ENCODE peak calls at places on chromosomes 7 and 10, in seven cellular contexts. One of them, this sample, is unnamed.

GRCh38 chr7:1670894-1671875 is 1.1 kb downstream of the ELFN1 start:
- DNase-seq in mesenchymal stem cell: no peak
- DNase-seq in H1: no peak
- DNase-seq in mesendoderm: no peak
- DNase-seq in H9: peak
- DNase-seq in IMR-90: no peak
- DNase-seq in neuronal stem cell: no peak
- DNase-seq in this sample: no peak

GRCh38 chr7:56074371-56074791 is 10.3 kb downstream of the SUMF2 start:
- DNase-seq in neuronal stem cell: peak
- DNase-seq in H9: peak
- DNase-seq in H1: peak
- DNase-seq in mesendoderm: peak
- DNase-seq in mesenchymal stem cell: peak
- DNase-seq in IMR-90: peak
- DNase-seq in this sample: peak

GRCh38 chr10:44261710-44262455 is 123.0 kb downstream of the CXCL12 start:
- DNase-seq in neuronal stem cell: no peak
- DNase-seq in H9: no peak
- DNase-seq in H1: no peak
- DNase-seq in mesendoderm: no peak
- DNase-seq in IMR-90: peak
- DNase-seq in mesenchymal stem cell: peak
- DNase-seq in this sample: no peak

GRCh38 chr7:55245271-55245723 is 119.8 kb upstream of the LANCL2 start:
- DNase-seq in H9: no peak
- DNase-seq in neuronal stem cell: no peak
- DNase-seq in mesendoderm: no peak
- DNase-seq in mesenchymal stem cell: peak
- DNase-seq in H1: no peak
- DNase-seq in IMR-90: peak
- DNase-seq in this sample: peak

GRCh38 chr7:44286618-44287487 is 38.5 kb downstream of the CAMK2B start:
- DNase-seq in mesenchymal stem cell: no peak
- DNase-seq in IMR-90: no peak
- DNase-seq in H9: peak
- DNase-seq in mesendoderm: no peak
- DNase-seq in H1: no peak
- DNase-seq in neuronal stem cell: no peak
- DNase-seq in this sample: no peak

GRCh38 chr10:122085423-122085911 is 96.5 kb downstream of the TACC2 start:
- DNase-seq in H1: no peak
- DNase-seq in mesendoderm: no peak
- DNase-seq in neuronal stem cell: no peak
- DNase-seq in IMR-90: no peak
- DNase-seq in H9: no peak
- DNase-seq in mesenchymal stem cell: no peak
- DNase-seq in this sample: no peak

GRCh38 chr10:3668276-3668960 is 116.6 kb downstream of the KLF6 start:
- DNase-seq in H1: peak
- DNase-seq in mesendoderm: peak
- DNase-seq in mesenchymal stem cell: peak
- DNase-seq in H9: peak
- DNase-seq in neuronal stem cell: no peak
- DNase-seq in IMR-90: peak
- DNase-seq in this sample: peak

GRCh38 chr10:129626801-129627434 is 159.9 kb downstream of the MGMT start:
- DNase-seq in IMR-90: peak
- DNase-seq in H1: no peak
- DNase-seq in mesendoderm: no peak
- DNase-seq in mesenchymal stem cell: no peak
- DNase-seq in H9: no peak
- DNase-seq in neuronal stem cell: no peak
- DNase-seq in this sample: no peak

GRCh38 chr7:130963349-130963748 is 229.3 kb upstream of the KLF14 start:
- DNase-seq in H9: no peak
- DNase-seq in neuronal stem cell: no peak
- DNase-seq in H1: no peak
- DNase-seq in mesendoderm: no peak
- DNase-seq in mesenchymal stem cell: no peak
- DNase-seq in IMR-90: no peak
- DNase-seq in this sample: no peak

GRCh38 chr10:126972622-126973414 is 67.6 kb downstream of the DOCK1 start:
- DNase-seq in H9: no peak
- DNase-seq in mesendoderm: peak
- DNase-seq in neuronal stem cell: no peak
- DNase-seq in IMR-90: peak
- DNase-seq in mesenchymal stem cell: peak
- DNase-seq in H1: no peak
- DNase-seq in this sample: peak

GRCh38 chr10:79024716-79025112 is 44.1 kb upstream of the ZMIZ1 start:
- DNase-seq in H9: no peak
- DNase-seq in mesendoderm: peak
- DNase-seq in H1: no peak
- DNase-seq in IMR-90: no peak
- DNase-seq in neuronal stem cell: no peak
- DNase-seq in mesenchymal stem cell: no peak
- DNase-seq in this sample: no peak

GRCh38 chr10:43857206-43857952 is 208.7 kb upstream of the ZNF32 start:
- DNase-seq in IMR-90: peak
- DNase-seq in mesendoderm: no peak
- DNase-seq in neuronal stem cell: no peak
- DNase-seq in H1: no peak
- DNase-seq in mesenchymal stem cell: peak
- DNase-seq in H9: no peak
- DNase-seq in this sample: peak

GRCh38 chr10:18406136-18406535 is 245.3 kb downstream of the NSUN6 start:
- DNase-seq in H9: peak
- DNase-seq in H1: no peak
- DNase-seq in mesenchymal stem cell: no peak
- DNase-seq in neuronal stem cell: no peak
- DNase-seq in IMR-90: no peak
- DNase-seq in mesendoderm: peak
- DNase-seq in this sample: no peak

GRCh38 chr7:46942574-46942973 is 639.3 kb downstream of the TNS3 start:
- DNase-seq in H1: no peak
- DNase-seq in IMR-90: no peak
- DNase-seq in H9: no peak
- DNase-seq in mesendoderm: no peak
- DNase-seq in mesenchymal stem cell: no peak
- DNase-seq in neuronal stem cell: no peak
- DNase-seq in this sample: no peak

GRCh38 chr10:63084690-63085377 is 48.3 kb upstream of the NRBF2 start:
- DNase-seq in mesendoderm: no peak
- DNase-seq in H1: no peak
- DNase-seq in IMR-90: no peak
- DNase-seq in H9: no peak
- DNase-seq in mesenchymal stem cell: no peak
- DNase-seq in neuronal stem cell: no peak
- DNase-seq in this sample: no peak

GRCh38 chr10:67780759-67781538 is 57.0 kb downstream of the DNAJC12 start:
- DNase-seq in IMR-90: no peak
- DNase-seq in mesendoderm: no peak
- DNase-seq in neuronal stem cell: no peak
- DNase-seq in H9: no peak
- DNase-seq in mesenchymal stem cell: no peak
- DNase-seq in H1: no peak
- DNase-seq in this sample: no peak

GRCh38 chr7:35386816-35387429 is 133.0 kb upstream of the TBX20 start:
- DNase-seq in mesendoderm: no peak
- DNase-seq in H9: no peak
- DNase-seq in mesenchymal stem cell: no peak
- DNase-seq in H1: no peak
- DNase-seq in neuronal stem cell: no peak
- DNase-seq in IMR-90: no peak
- DNase-seq in this sample: no peak

GRCh38 chr10:78749898-78750297 is 318.9 kb upstream of the ZMIZ1 start:
- DNase-seq in neuronal stem cell: no peak
- DNase-seq in mesendoderm: no peak
- DNase-seq in H1: no peak
- DNase-seq in mesenchymal stem cell: no peak
- DNase-seq in H9: no peak
- DNase-seq in IMR-90: no peak
- DNase-seq in this sample: no peak

DNA sequence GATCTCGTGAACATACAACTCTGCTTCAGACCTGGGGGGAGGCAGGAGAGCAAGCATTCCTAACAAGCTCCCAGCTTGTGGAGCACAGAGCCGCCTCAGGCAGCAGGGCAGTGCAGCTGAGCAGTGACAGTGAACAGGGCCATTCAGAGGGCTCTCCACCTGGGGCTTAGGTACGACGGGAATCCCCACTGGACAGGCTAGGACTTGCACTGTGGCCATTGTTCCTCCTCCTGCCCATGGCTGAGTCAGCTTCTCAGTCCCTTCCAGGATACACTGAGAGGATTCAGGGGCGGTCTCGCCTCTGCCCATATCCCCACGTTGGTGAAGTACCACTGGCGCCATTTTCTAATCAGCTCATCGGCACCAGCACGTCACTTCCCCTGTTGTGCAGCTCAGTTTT is 71.1 kb downstream of the FIGNL1 start:
- DNase-seq in neuronal stem cell: no peak
- DNase-seq in IMR-90: no peak
- DNase-seq in mesendoderm: peak
- DNase-seq in H1: peak
- DNase-seq in mesenchymal stem cell: no peak
- DNase-seq in H9: peak
- DNase-seq in this sample: peak
- H3K4me2 ChIP-seq in neuronal stem cell: no peak
- H3K4me2 ChIP-seq in IMR-90: no peak
- H3K4me2 ChIP-seq in mesendoderm: no peak
- H3K4me2 ChIP-seq in H1: peak
- H3K4me2 ChIP-seq in mesenchymal stem cell: no peak
- H3K4me2 ChIP-seq in H9: peak
- H3K4me2 ChIP-seq in this sample: peak

DNA sequence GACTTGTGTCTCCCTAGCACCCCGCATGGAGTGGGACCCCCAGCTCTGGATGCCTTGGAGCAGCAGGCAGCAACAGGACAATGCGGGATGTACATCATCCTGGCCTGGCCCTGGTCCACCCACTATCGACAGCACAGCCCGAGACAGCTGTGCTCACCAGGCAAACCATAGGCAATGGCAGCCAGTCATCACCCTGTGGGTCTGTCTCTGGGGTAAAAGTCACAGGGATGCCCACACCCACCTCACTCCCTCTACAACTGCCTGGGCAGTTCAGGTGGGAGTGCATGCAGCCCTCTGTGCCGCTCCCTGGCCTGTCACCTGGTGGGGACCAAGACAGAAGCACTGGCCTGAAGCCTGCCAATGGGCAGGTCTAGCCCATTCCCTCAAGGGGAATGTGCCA is 147.8 kb downstream of the GRID1 start:
- DNase-seq in IMR-90: no peak
- DNase-seq in neuronal stem cell: no peak
- DNase-seq in mesendoderm: no peak
- DNase-seq in mesenchymal stem cell: no peak
- DNase-seq in H1: no peak
- DNase-seq in H9: no peak
- DNase-seq in this sample: no peak
- H3K4ac ChIP-seq in IMR-90: no peak
- H3K4ac ChIP-seq in neuronal stem cell: no peak
- H3K4ac ChIP-seq in mesendoderm: no peak
- H3K4ac ChIP-seq in mesenchymal stem cell: no peak
- H3K4ac ChIP-seq in H1: no peak
- H3K4ac ChIP-seq in H9: no peak
- H3K4ac ChIP-seq in this sample: no peak

DNA sequence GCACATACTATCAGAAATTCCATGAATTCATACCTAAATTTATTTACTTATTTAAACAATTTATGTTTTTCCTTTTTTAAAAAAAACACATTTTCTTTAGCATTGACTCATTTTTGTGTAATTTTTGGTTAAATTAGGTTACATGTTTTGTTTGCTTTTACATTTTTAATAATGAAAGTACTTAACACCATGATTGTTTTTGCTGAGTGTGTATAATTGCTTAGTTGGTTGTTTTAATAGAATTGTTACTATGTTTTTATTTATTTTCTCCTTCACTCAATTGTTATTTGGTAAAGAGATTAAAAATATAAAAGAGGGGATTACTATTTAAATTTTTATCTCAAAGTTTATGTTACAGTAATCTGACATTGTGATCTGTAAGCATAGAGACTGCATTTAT is 508.4 kb downstream of the NRG3 start:
- DNase-seq in mesendoderm: no peak
- DNase-seq in IMR-90: no peak
- DNase-seq in H1: no peak
- DNase-seq in mesenchymal stem cell: no peak
- DNase-seq in neuronal stem cell: no peak
- DNase-seq in H9: no peak
- DNase-seq in this sample: no peak
- H3K18ac ChIP-seq in mesendoderm: no peak
- H3K18ac ChIP-seq in IMR-90: no peak
- H3K18ac ChIP-seq in H1: no peak
- H3K18ac ChIP-seq in mesenchymal stem cell: no peak
- H3K18ac ChIP-seq in neuronal stem cell: no peak
- H3K18ac ChIP-seq in H9: no peak
- H3K18ac ChIP-seq in this sample: no peak

GRCh38 chr10:112949875-112950507 is at the start of gene TCF7L2:
- DNase-seq in H9: peak
- DNase-seq in H1: peak
- DNase-seq in neuronal stem cell: peak
- DNase-seq in mesenchymal stem cell: peak
- DNase-seq in IMR-90: peak
- DNase-seq in mesendoderm: peak
- DNase-seq in this sample: peak

GRCh38 chr10:112952282-112952991 is 2.4 kb downstream of the TCF7L2 start:
- DNase-seq in mesenchymal stem cell: peak
- DNase-seq in H9: no peak
- DNase-seq in mesendoderm: no peak
- DNase-seq in H1: no peak
- DNase-seq in neuronal stem cell: no peak
- DNase-seq in IMR-90: peak
- DNase-seq in this sample: peak

GRCh38 chr10:112951349-112952281 is 1.6 kb downstream of the TCF7L2 start:
- DNase-seq in mesenchymal stem cell: peak
- DNase-seq in mesendoderm: peak
- DNase-seq in H9: peak
- DNase-seq in H1: no peak
- DNase-seq in IMR-90: peak
- DNase-seq in neuronal stem cell: peak
- DNase-seq in this sample: peak

GRCh38 chr10:112949128-112949823 is 771 bp upstream of the TCF7L2 start:
- DNase-seq in H9: no peak
- DNase-seq in mesenchymal stem cell: peak
- DNase-seq in IMR-90: peak
- DNase-seq in H1: no peak
- DNase-seq in mesendoderm: no peak
- DNase-seq in neuronal stem cell: no peak
- DNase-seq in this sample: peak

DNA sequence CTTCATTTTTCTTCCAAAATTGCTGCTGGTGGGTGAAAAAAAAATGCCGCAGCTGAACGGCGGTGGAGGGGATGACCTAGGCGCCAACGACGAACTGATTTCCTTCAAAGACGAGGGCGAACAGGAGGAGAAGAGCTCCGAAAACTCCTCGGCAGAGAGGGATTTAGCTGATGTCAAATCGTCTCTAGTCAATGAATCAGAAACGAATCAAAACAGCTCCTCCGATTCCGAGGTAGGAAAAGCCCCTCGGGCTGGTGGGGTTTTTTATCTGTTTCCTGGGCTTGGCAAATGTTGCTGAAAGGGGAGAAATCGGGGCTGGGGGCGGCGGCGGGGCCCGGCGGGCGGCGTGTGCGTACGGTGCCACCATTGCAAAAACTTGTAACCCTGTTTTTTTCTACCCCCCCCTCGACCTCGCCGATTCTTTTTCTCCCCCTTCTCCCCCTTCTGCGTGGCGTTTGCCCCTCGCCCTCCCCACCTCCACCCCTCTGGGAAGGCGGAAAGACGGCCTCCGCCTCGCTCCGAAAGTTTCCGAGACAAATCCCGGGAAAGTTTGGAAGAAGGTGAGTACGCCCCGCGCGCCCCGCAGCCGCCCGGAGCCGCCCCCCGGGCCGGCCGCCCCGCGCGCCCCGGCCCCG is 784 bp downstream of the TCF7L2 start:
- DNase-seq in mesendoderm: peak
- DNase-seq in neuronal stem cell: no peak
- DNase-seq in H9: no peak
- DNase-seq in H1: no peak
- DNase-seq in IMR-90: peak
- DNase-seq in mesenchymal stem cell: peak
- DNase-seq in this sample: peak
- H3K4me2 ChIP-seq in mesendoderm: peak
- H3K4me2 ChIP-seq in neuronal stem cell: peak
- H3K4me2 ChIP-seq in H9: peak
- H3K4me2 ChIP-seq in H1: peak
- H3K4me2 ChIP-seq in IMR-90: peak
- H3K4me2 ChIP-seq in mesenchymal stem cell: peak
- H3K4me2 ChIP-seq in this sample: peak

This sample was measured in trophoblast cell.